ENCODE peak calls at places on chromosomes 5 and 9, in nine cellular contexts. E, F, K, P, A, N, W, O and T are unnamed samples.

GRCh38 chr5:1387059-1387755 is 42.3 kb upstream of the CLPTM1L start:
- DNase-seq in P (no peak), F (no peak), W (no peak), O (no peak), A (no peak), K (no peak), N (no peak), E (no peak), T (no peak)

GRCh38 chr5:168947212-168947868 is 353.6 kb downstream of the SLIT3 start:
- DNase-seq in N (no peak), E (peak), O (peak), F (peak), W (no peak), P (no peak), K (peak), A (peak), T (peak)

GRCh38 chr9:68822596-68823165 is 117.6 kb downstream of the PIP5K1B start:
- DNase-seq in K (no peak), P (no peak), A (no peak), F (no peak), W (no peak), O (no peak), E (no peak), N (no peak), T (no peak)

GRCh38 chr9:121242219-121242954 is 25.6 kb upstream of the GSN start:
- DNase-seq in O (no peak), K (no peak), E (peak), P (no peak), N (no peak), A (no peak), F (no peak), W (no peak), T (no peak)

GRCh38 chr9:128314697-128315096 is 7.5 kb downstream of the TRUB2 start:
- DNase-seq in P (no peak), O (no peak), F (no peak), N (no peak), E (no peak), W (no peak), K (no peak), A (no peak), T (no peak)

GRCh38 chr5:82538339-82539034 is 260.3 kb upstream of the RPS23 start:
- DNase-seq in P (no peak), N (no peak), F (no peak), W (no peak), K (no peak), A (no peak), O (no peak), E (no peak), T (no peak)

GRCh38 chr9:9913276-9913832 is 699.4 kb downstream of the PTPRD start:
- DNase-seq in N (no peak), K (no peak), F (no peak), P (no peak), O (no peak), W (no peak), E (no peak), A (no peak), T (peak)

GRCh38 chr5:10760033-10760975 is 730 bp downstream of the DAP start:
- DNase-seq in O (peak), N (no peak), A (peak), F (peak), K (peak), W (no peak), P (peak), E (peak), T (peak)

GRCh38 chr5:34684281-34684979 is 28.3 kb downstream of the RAI14 start:
- DNase-seq in O (no peak), K (no peak), A (no peak), E (peak), P (no peak), N (no peak), F (peak), W (no peak), T (peak)

GRCh38 chr5:135203019-135203418 is 169.0 kb upstream of the PITX1 start:
- DNase-seq in P (no peak), A (no peak), W (no peak), N (no peak), E (no peak), K (no peak), O (no peak), F (no peak), T (no peak)

GRCh38 chr5:177535125-177535524 is 18.4 kb upstream of the DDX41 start:
- DNase-seq in N (no peak), P (no peak), O (no peak), K (no peak), E (no peak), A (no peak), F (no peak), W (no peak), T (no peak)

GRCh38 chr5:6902597-6902996 is 189.4 kb downstream of the TENT4A start:
- DNase-seq in E (no peak), O (no peak), N (no peak), P (no peak), W (no peak), F (no peak), A (no peak), K (no peak), T (no peak)

GRCh38 chr9:104091708-104092107 is 2.4 kb upstream of the SMC2 start:
- DNase-seq in W (peak), N (no peak), P (no peak), A (no peak), F (peak), O (peak), E (no peak), K (peak), T (no peak)

GRCh38 chr5:54881286-54882005 is 103.9 kb downstream of the ESM1 start:
- DNase-seq in N (no peak), W (no peak), E (peak), F (no peak), P (no peak), O (no peak), A (peak), K (no peak), T (no peak)

GRCh38 chr9:93099551-93100264 is 3.7 kb downstream of the CARD19 start:
- DNase-seq in W (no peak), F (no peak), P (no peak), O (no peak), N (no peak), K (no peak), A (no peak), E (no peak), T (no peak)

GRCh38 chr5:170493028-170493820 is 10.6 kb upstream of the KCNIP1 start:
- DNase-seq in F (no peak), W (no peak), O (no peak), A (no peak), P (no peak), N (no peak), E (no peak), K (no peak), T (peak)

GRCh38 chr9:127721391-127721821 is 5.5 kb downstream of the TTC16 start:
- DNase-seq in K (no peak), A (no peak), P (no peak), N (no peak), E (no peak), W (no peak), F (no peak), O (no peak), T (no peak)

GRCh38 chr9:9341203-9341602 is 1271.6 kb downstream of the PTPRD start:
- DNase-seq in P (peak), O (no peak), E (no peak), K (no peak), F (no peak), W (no peak), N (no peak), A (no peak), T (no peak)

GRCh38 chr5:172453986-172454354 is 355 bp downstream of the SH3PXD2B start:
- DNase-seq in W (no peak), P (no peak), N (no peak), K (peak), F (peak), A (no peak), O (peak), E (peak), T (no peak)

GRCh38 chr9:97573482-97574073 is 59.6 kb downstream of the TSTD2 start:
- DNase-seq in P (no peak), K (no peak), N (no peak), E (no peak), A (no peak), F (no peak), O (no peak), W (no peak), T (no peak)